ENCODE peak calls at places on chromosomes 6 and 20, in five cellular contexts. One of them, this sample, is unnamed. For H3K4me1, the result is how much of the 10 kb centered on the place peaks cover.

GRCh38 chr6:149499066-149499465 is 14.3 kb upstream of the ZC3H12D start:
- DNase-seq in H1: no peak
- DNase-seq in neuronal stem cell: no peak
- DNase-seq in H9: no peak
- DNase-seq in mesendoderm: no peak
- DNase-seq in this sample: peak

GRCh38 chr6:73774311-73774766 is 78.3 kb downstream of the CD109 start:
- DNase-seq in H9: no peak
- DNase-seq in neuronal stem cell: no peak
- DNase-seq in mesendoderm: peak
- DNase-seq in H1: no peak
- DNase-seq in this sample: peak

GRCh38 chr6:108608453-108609275 is 47.9 kb downstream of the FOXO3 start:
- DNase-seq in neuronal stem cell: no peak
- DNase-seq in H9: no peak
- DNase-seq in mesendoderm: no peak
- DNase-seq in H1: no peak
- DNase-seq in this sample: peak

GRCh38 chr6:85390775-85391174 is 59.1 kb upstream of the NT5E start:
- DNase-seq in mesendoderm: no peak
- DNase-seq in H1: no peak
- DNase-seq in neuronal stem cell: no peak
- DNase-seq in H9: no peak
- DNase-seq in this sample: no peak

GRCh38 chr6:108071736-108072276 is 2.7 kb downstream of the OSTM1 start:
- DNase-seq in neuronal stem cell: no peak
- DNase-seq in mesendoderm: no peak
- DNase-seq in H9: peak
- DNase-seq in H1: no peak
- DNase-seq in this sample: no peak

GRCh38 chr6:37700266-37700973 is 2.7 kb upstream of the MDGA1 start:
- DNase-seq in mesendoderm: peak
- DNase-seq in neuronal stem cell: no peak
- DNase-seq in H1: no peak
- DNase-seq in H9: no peak
- DNase-seq in this sample: peak

GRCh38 chr20:52103911-52104545 is 87.6 kb downstream of the ZFP64 start:
- DNase-seq in H9: peak
- DNase-seq in mesendoderm: peak
- DNase-seq in H1: peak
- DNase-seq in neuronal stem cell: no peak
- DNase-seq in this sample: peak

GRCh38 chr6:21596379-21597242 is 3.1 kb downstream of the SOX4 start:
- DNase-seq in neuronal stem cell: no peak
- DNase-seq in H1: peak
- DNase-seq in H9: peak
- DNase-seq in mesendoderm: peak
- DNase-seq in this sample: peak

GRCh38 chr6:170035896-170036295 is 255.0 kb downstream of the DLL1 start:
- DNase-seq in neuronal stem cell: no peak
- DNase-seq in H9: no peak
- DNase-seq in mesendoderm: peak
- DNase-seq in H1: peak
- DNase-seq in this sample: no peak

GRCh38 chr6:89436226-89436625 is 3.3 kb downstream of the ANKRD6 start:
- DNase-seq in neuronal stem cell: no peak
- DNase-seq in H9: no peak
- DNase-seq in mesendoderm: no peak
- DNase-seq in H1: no peak
- DNase-seq in this sample: no peak

GRCh38 chr6:89281779-89282246 is 33.3 kb downstream of the GABRR2 start:
- DNase-seq in H1: peak
- DNase-seq in H9: peak
- DNase-seq in mesendoderm: peak
- DNase-seq in neuronal stem cell: peak
- DNase-seq in this sample: peak

GRCh38 chr6:1703923-1704322 is 94.2 kb downstream of the FOXC1 start:
- DNase-seq in mesendoderm: no peak
- DNase-seq in H1: no peak
- DNase-seq in H9: no peak
- DNase-seq in neuronal stem cell: no peak
- DNase-seq in this sample: no peak

GRCh38 chr6:138004423-138005287 is 102.6 kb downstream of the PERP start:
- DNase-seq in neuronal stem cell: no peak
- DNase-seq in H1: no peak
- DNase-seq in H9: no peak
- DNase-seq in mesendoderm: peak
- DNase-seq in this sample: peak

GRCh38 chr20:50313223-50313820 is 122.7 kb downstream of the CEBPB start:
- DNase-seq in mesendoderm: no peak
- DNase-seq in H9: no peak
- DNase-seq in H1: no peak
- DNase-seq in neuronal stem cell: no peak
- DNase-seq in this sample: no peak

GRCh38 chr6:78607188-78607587 is 260.2 kb upstream of the IRAK1BP1 start:
- DNase-seq in mesendoderm: no peak
- DNase-seq in H1: no peak
- DNase-seq in H9: no peak
- DNase-seq in neuronal stem cell: no peak
- DNase-seq in this sample: peak

GRCh38 chr20:50804453-50805348 is 9.8 kb downstream of the BCAS4 start:
- DNase-seq in H9: no peak
- DNase-seq in neuronal stem cell: no peak
- DNase-seq in mesendoderm: no peak
- DNase-seq in H1: no peak
- DNase-seq in this sample: no peak

GRCh38 chr6:21342496-21342895 is 251.1 kb upstream of the SOX4 start:
- DNase-seq in H9: no peak
- DNase-seq in neuronal stem cell: no peak
- DNase-seq in mesendoderm: no peak
- DNase-seq in H1: no peak
- DNase-seq in this sample: peak

GRCh38 chr6:166307082-166307980 is 861 bp downstream of the PRR18 start:
- DNase-seq in neuronal stem cell: peak
- DNase-seq in H1: peak
- DNase-seq in mesendoderm: peak
- DNase-seq in H9: peak
- DNase-seq in this sample: peak

GRCh38 chr6:99613398-99613704 is 6.7 kb downstream of the PRDM13 start:
- DNase-seq in H9: peak
- DNase-seq in mesendoderm: peak
- DNase-seq in H1: no peak
- DNase-seq in neuronal stem cell: peak
- DNase-seq in this sample: peak

GRCh38 chr6:21164768-21165326 is 428.7 kb upstream of the SOX4 start:
- DNase-seq in H9: no peak
- DNase-seq in neuronal stem cell: no peak
- DNase-seq in H1: no peak
- DNase-seq in mesendoderm: no peak
- DNase-seq in this sample: peak

GRCh38 chr20:43744121-43744520 is 17.3 kb upstream of the GTSF1L start:
- DNase-seq in mesendoderm: peak
- DNase-seq in neuronal stem cell: no peak
- DNase-seq in H9: no peak
- DNase-seq in H1: no peak
- DNase-seq in this sample: no peak

GRCh38 chr6:111823831-111824607 is 49.2 kb downstream of the FYN start:
- DNase-seq in neuronal stem cell: no peak
- DNase-seq in mesendoderm: peak
- DNase-seq in H9: no peak
- DNase-seq in H1: no peak
- DNase-seq in this sample: peak

GRCh38 chr6:128095362-128095761 is 194.5 kb upstream of the THEMIS start:
- DNase-seq in H9: no peak
- DNase-seq in H1: no peak
- DNase-seq in neuronal stem cell: no peak
- DNase-seq in mesendoderm: no peak
- DNase-seq in this sample: peak

GRCh38 chr6:128919412-128919811 is 36.5 kb downstream of the LAMA2 start:
- DNase-seq in H1: no peak
- DNase-seq in neuronal stem cell: no peak
- DNase-seq in mesendoderm: no peak
- DNase-seq in H9: no peak
- DNase-seq in this sample: no peak

GRCh38 chr20:54550776-54551396 is 75.5 kb downstream of the DOK5 start:
- DNase-seq in neuronal stem cell: no peak
- DNase-seq in H9: no peak
- DNase-seq in H1: no peak
- DNase-seq in mesendoderm: no peak
- DNase-seq in this sample: no peak

GRCh38 chr20:5606347-5606746 is 143.9 kb upstream of the SHLD1 start:
- DNase-seq in neuronal stem cell: no peak
- DNase-seq in H1: no peak
- DNase-seq in H9: no peak
- DNase-seq in mesendoderm: no peak
- DNase-seq in this sample: no peak
- H3K4me1 ChIP-seq in neuronal stem cell: under half
- H3K4me1 ChIP-seq in H1: under half
- H3K4me1 ChIP-seq in H9: under half
- H3K4me1 ChIP-seq in mesendoderm: under half
- H3K4me1 ChIP-seq in this sample: under half

DNA sequence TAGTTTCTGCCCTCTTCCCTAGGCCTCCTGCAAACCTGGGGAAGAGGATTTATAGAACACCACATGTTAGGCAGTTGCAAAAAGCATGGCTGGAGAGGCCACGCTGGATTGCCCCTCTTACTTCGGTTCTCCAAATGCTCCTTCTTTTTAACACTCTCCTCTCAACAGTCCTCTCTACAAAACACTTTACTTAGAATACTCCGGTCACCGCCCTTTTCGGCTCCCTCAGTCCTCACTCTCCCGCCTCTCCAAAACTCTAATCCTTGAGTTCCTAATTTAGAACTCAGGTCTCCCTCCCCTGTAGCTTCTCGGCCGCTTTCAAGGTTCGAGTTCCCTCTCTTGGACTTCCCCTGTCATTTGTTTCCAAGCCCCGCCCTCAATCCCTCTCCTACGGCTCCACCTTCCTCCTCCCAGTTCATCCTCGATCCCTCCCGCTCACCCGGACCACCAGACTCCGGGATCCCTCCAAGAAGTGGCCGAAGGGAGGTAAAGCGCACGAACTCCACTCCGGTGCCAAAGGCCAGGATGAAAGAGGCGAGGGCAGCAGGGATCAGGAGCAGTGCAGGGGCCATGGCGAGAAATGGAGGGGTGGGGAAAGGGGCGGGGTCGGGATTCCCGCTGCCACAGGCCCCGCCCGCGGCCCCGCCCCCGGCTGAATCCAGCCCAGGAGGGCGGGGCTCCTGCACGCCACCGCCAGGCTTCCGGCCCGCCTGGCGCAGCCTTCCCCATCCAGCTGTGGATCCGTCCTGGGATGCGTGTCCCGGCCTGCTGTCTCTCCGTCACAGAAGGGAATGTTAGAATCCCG is at the start of gene NRM:
- DNase-seq in H9: peak
- DNase-seq in neuronal stem cell: peak
- DNase-seq in H1: peak
- DNase-seq in mesendoderm: peak
- DNase-seq in this sample: peak
- H2BK120ac ChIP-seq in H9: no peak
- H2BK120ac ChIP-seq in neuronal stem cell: no peak
- H2BK120ac ChIP-seq in H1: no peak
- H2BK120ac ChIP-seq in mesendoderm: no peak
- H2BK120ac ChIP-seq in this sample: no peak

DNA sequence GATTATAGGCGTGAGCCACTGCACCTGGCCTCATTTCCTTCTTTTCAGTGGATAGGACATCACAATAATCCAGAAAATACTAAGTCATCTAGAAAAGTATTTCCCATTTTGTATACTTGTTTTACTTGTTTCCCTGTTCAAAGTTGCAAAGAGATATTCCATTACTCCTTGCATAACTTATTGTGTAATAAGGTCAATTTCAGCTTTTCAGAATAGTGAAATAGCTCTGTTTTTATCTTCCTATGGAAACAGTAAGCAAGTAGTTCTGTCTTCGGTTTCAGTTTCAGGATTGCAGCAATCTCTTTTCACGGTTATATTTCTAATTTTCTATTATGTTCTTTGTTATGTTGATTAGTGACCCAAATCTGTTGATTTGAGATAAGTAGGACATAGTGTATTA is 6.0 kb downstream of the STX11 start:
- DNase-seq in mesendoderm: no peak
- DNase-seq in neuronal stem cell: no peak
- DNase-seq in H9: no peak
- DNase-seq in H1: no peak
- DNase-seq in this sample: peak
- H3K27ac ChIP-seq in mesendoderm: no peak
- H3K27ac ChIP-seq in neuronal stem cell: no peak
- H3K27ac ChIP-seq in H9: no peak
- H3K27ac ChIP-seq in H1: no peak
- H3K27ac ChIP-seq in this sample: no peak

DNA sequence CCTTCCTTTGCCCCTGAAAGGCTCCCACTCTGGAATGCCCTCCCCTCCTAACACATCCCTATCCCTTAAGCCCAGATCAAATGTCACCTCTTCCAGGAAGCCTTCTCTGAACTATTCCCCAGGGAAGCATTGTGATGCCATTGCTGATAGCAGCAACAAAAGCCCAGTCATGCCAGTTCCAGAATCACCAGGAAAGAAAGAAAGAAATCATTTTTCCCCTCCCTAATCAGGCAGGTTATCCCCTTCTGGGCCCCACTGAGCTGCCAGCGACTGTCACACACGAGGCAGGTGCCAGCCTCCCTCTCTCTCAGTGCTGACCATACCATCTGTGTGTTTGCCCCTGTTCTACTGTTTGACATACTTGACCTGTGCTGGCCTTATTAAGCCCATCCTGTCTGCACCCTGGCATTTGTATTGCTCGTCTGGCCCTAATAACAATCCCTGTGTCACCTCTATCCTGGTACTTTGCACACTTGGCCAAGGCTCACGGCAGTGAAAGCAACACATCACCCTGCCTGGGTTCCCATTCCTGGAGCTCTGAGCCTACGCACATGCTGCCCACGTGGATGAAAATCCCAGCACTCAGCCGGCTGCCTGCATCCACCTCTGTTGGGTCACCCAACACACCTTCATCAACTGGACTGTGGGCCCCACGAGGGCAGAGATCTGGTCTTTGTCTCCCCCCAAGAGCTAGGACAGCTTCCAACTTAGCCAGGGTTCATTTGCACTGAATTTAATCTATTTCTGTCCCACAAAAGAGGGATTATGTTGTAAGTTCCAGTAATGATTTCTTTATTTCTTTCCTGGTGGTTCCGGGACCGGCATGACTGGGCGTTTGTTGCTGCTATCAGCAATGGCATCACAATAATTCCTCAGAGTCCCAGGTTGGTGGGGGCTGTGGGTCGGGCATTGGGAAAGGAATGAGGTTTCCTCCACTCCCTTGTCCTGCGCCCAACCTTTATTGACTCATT is 5.3 kb upstream of the BPIFB1 start:
- DNase-seq in mesendoderm: peak
- DNase-seq in H9: no peak
- DNase-seq in H1: no peak
- DNase-seq in neuronal stem cell: no peak
- DNase-seq in this sample: no peak
- H3K4me1 ChIP-seq in mesendoderm: under half
- H3K4me1 ChIP-seq in H9: under half
- H3K4me1 ChIP-seq in H1: under half
- H3K4me1 ChIP-seq in neuronal stem cell: under half
- H3K4me1 ChIP-seq in this sample: under half

GRCh38 chr6:139219271-139219729 is 72.5 kb downstream of the TXLNB start:
- DNase-seq in H1: peak
- DNase-seq in H9: peak
- DNase-seq in neuronal stem cell: peak
- DNase-seq in mesendoderm: peak
- DNase-seq in this sample: peak
- H2BK120ac ChIP-seq in H1: no peak
- H2BK120ac ChIP-seq in H9: no peak
- H2BK120ac ChIP-seq in neuronal stem cell: no peak
- H2BK120ac ChIP-seq in mesendoderm: no peak
- H2BK120ac ChIP-seq in this sample: no peak

This sample was measured in mesenchymal stem cell.